ENCODE peak calls at places on chromosome 2, in six cellular contexts. D is progenitor cell of endocrine pancreas, Q is OCI-LY7, U is psoas muscle, M is IMR-90, B is RWPE2. G is an unnamed sample.

GRCh38 chr2:136423516-136423996 is 305.6 kb upstream of the CXCR4 start:
- DNase-seq in D (peak), U (peak), M (peak), B (no peak), Q (peak), G (peak)

GRCh38 chr2:12538300-12538699 is 178.4 kb upstream of the TRIB2 start:
- DNase-seq in M (no peak), Q (no peak), D (no peak), B (no peak), U (no peak), G (no peak)

GRCh38 chr2:106085441-106085911 is 108.6 kb downstream of the UXS1 start:
- DNase-seq in M (peak), U (no peak), Q (peak), B (no peak), D (no peak), G (peak)

GRCh38 chr2:191571163-191571769 is 106.7 kb upstream of the NABP1 start:
- DNase-seq in D (no peak), U (no peak), Q (peak), M (peak), B (no peak), G (peak)

GRCh38 chr2:186125156-186125555 is 360.9 kb upstream of the ZC3H15 start:
- DNase-seq in M (no peak), U (no peak), D (no peak), B (no peak), Q (no peak), G (no peak)

GRCh38 chr2:230913406-230913805 is 11.6 kb downstream of the GPR55 start:
- DNase-seq in B (peak), D (no peak), M (no peak), U (no peak), Q (peak), G (peak)

GRCh38 chr2:74540291-74540690 is 10.6 kb downstream of the HTRA2 start:
- DNase-seq in D (no peak), U (peak), M (no peak), B (no peak), Q (no peak), G (peak)

GRCh38 chr2:63865159-63865799 is 23.6 kb downstream of the UGP2 start:
- DNase-seq in M (peak), B (no peak), U (no peak), D (no peak), Q (no peak), G (peak)

GRCh38 chr2:65638438-65638837 is 206.0 kb upstream of the SPRED2 start:
- DNase-seq in D (no peak), B (no peak), U (no peak), Q (no peak), M (no peak), G (no peak)

GRCh38 chr2:164671664-164672396 is 50.5 kb upstream of the GRB14 start:
- DNase-seq in U (no peak), B (no peak), D (no peak), Q (no peak), M (no peak), G (peak)

GRCh38 chr2:69980408-69980807 is 19.0 kb upstream of the ASPRV1 start:
- DNase-seq in M (peak), D (no peak), B (no peak), Q (no peak), U (no peak), G (peak)

GRCh38 chr2:40511661-40512213 is 59.8 kb upstream of the SLC8A1 start:
- DNase-seq in D (no peak), U (peak), M (peak), Q (no peak), B (no peak), G (peak)

GRCh38 chr2:121263996-121264715 is 20.8 kb downstream of the TFCP2L1 start:
- DNase-seq in M (no peak), D (no peak), Q (no peak), U (no peak), B (no peak), G (no peak)

GRCh38 chr2:54073796-54074195 is 41.6 kb upstream of the ACYP2 start:
- DNase-seq in M (peak), Q (no peak), D (no peak), U (no peak), B (no peak), G (no peak)

GRCh38 chr2:234558642-234559041 is 61.8 kb upstream of the ARL4C start:
- DNase-seq in B (no peak), D (no peak), Q (no peak), M (no peak), U (no peak), G (no peak)
- TF ChIP-seq CTCF in B (no peak), D (no peak), Q (no peak), M (peak), U (no peak), G (no peak)

GRCh38 chr2:127408004-127408806 is 10.0 kb upstream of the PROC start:
- DNase-seq in B (peak), M (peak), U (peak), D (peak), Q (peak), G (peak)

GRCh38 chr2:127411609-127412370 is 6.4 kb upstream of the PROC start:
- DNase-seq in M (no peak), Q (no peak), U (no peak), B (no peak), D (no peak), G (no peak)

GRCh38 chr2:127413200-127413599 is 5.0 kb upstream of the PROC start:
- DNase-seq in Q (no peak), B (no peak), M (no peak), U (no peak), D (no peak), G (peak)

GRCh38 chr2:127408807-127409099 is 9.5 kb upstream of the PROC start:
- DNase-seq in M (no peak), B (no peak), U (no peak), Q (no peak), D (no peak), G (no peak)

DNA sequence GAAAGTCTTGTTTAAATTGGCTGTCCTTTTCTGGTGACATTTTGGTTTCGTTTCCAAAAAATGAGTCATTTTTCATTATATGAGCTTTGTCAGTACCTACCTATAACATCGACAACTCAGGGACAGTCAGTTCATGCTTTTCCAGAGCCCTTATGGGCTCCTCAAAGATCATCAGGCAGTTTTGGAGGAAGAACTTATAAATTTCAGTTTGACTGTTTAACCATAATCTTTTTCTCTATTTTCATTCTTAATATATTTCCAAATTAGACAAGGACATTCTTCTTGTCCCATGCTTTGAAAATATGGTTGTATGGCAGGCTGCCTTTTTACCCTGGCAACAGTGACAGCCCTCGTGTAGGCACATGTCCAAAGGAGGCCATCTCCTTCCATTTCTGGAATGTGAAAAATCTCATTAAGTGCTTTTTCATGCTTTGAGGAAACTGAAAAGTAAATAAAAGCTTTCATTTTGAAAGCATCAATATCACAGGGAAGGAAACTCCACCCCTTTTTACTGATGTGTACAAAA is 7.3 kb upstream of the PROC start:
- DNase-seq in D (no peak), M (peak), Q (no peak), U (no peak), B (no peak), G (peak)
- TF ChIP-seq CTCF in D (no peak), M (no peak), Q (no peak), U (no peak), B (no peak), G (no peak)

GRCh38 chr2:218470454-218470853 is 51.5 kb downstream of the VIL1 start:
- DNase-seq in U (no peak), D (no peak), B (no peak), Q (no peak), M (no peak), G (no peak)
- TF ChIP-seq CTCF in U (no peak), D (no peak), B (no peak), Q (no peak), M (no peak), G (no peak)

GRCh38 chr2:159775006-159775405 is 23.0 kb downstream of the CD302 start:
- DNase-seq in B (no peak), D (no peak), U (no peak), M (peak), Q (no peak), G (no peak)

GRCh38 chr2:159774370-159774990 is 23.5 kb downstream of the CD302 start:
- DNase-seq in Q (no peak), U (no peak), M (no peak), B (no peak), D (no peak), G (no peak)

GRCh38 chr2:159773876-159774275 is 24.1 kb downstream of the CD302 start:
- DNase-seq in Q (no peak), D (no peak), B (no peak), M (peak), U (no peak), G (no peak)

GRCh38 chr2:159773426-159773825 is 24.6 kb downstream of the CD302 start:
- DNase-seq in M (peak), D (no peak), B (no peak), Q (no peak), U (no peak), G (no peak)

GRCh38 chr2:159776321-159776720 is 21.7 kb downstream of the CD302 start:
- DNase-seq in M (no peak), U (no peak), D (no peak), Q (no peak), B (no peak), G (no peak)
- TF ChIP-seq CTCF in M (peak), U (no peak), D (peak), Q (no peak), B (no peak), G (peak)

GRCh38 chr2:134601266-134601665 is 117.5 kb downstream of the TMEM163 start:
- DNase-seq in D (no peak), Q (no peak), U (no peak), M (no peak), B (no peak), G (no peak)

GRCh38 chr2:134602666-134603065 is 116.1 kb downstream of the TMEM163 start:
- DNase-seq in U (no peak), M (no peak), D (no peak), Q (no peak), B (no peak), G (no peak)

GRCh38 chr2:134600208-134600607 is 118.6 kb downstream of the TMEM163 start:
- DNase-seq in U (no peak), D (no peak), M (no peak), Q (no peak), B (no peak), G (no peak)

GRCh38 chr2:134599236-134599635 is 119.6 kb downstream of the TMEM163 start:
- DNase-seq in U (no peak), D (no peak), Q (no peak), M (no peak), B (no peak), G (no peak)

DNA sequence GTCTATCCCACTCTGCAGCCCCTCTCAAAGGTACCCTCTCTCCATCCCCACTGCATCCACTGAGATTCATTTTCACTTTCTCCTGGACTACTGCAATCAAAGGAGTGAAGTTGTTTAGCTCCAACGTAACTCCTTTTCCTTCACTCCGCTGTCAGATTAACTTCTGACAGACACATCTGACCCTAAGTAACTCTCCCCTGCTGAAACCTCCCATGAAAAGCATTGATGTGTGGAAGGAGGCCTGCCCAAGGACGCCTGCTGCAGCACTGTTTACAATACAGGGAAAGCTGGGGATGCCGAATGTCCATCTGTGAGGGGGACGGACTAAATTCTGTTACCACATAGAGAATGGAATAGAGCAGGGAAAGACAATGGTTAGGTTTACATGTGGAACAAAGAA is 114.8 kb downstream of the TMEM163 start:
- DNase-seq in M (no peak), B (no peak), D (no peak), U (no peak), Q (no peak), G (no peak)
- TF ChIP-seq CTCF in M (no peak), B (no peak), D (no peak), U (no peak), Q (no peak), G (no peak)

GRCh38 chr2:127650785-127651380 is 4.9 kb downstream of the GPR17 start:
- DNase-seq in U (peak), B (no peak), D (no peak), M (no peak), Q (no peak), G (peak)

GRCh38 chr2:127649100-127649611 is 3.2 kb downstream of the GPR17 start:
- DNase-seq in M (no peak), U (peak), B (no peak), Q (no peak), D (no peak), G (no peak)

GRCh38 chr2:127651381-127651809 is 5.4 kb downstream of the GPR17 start:
- DNase-seq in U (peak), M (no peak), B (no peak), Q (no peak), D (no peak), G (no peak)

GRCh38 chr2:127649684-127650040 is 3.7 kb downstream of the GPR17 start:
- DNase-seq in D (peak), Q (peak), B (no peak), M (peak), U (peak), G (peak)

DNA sequence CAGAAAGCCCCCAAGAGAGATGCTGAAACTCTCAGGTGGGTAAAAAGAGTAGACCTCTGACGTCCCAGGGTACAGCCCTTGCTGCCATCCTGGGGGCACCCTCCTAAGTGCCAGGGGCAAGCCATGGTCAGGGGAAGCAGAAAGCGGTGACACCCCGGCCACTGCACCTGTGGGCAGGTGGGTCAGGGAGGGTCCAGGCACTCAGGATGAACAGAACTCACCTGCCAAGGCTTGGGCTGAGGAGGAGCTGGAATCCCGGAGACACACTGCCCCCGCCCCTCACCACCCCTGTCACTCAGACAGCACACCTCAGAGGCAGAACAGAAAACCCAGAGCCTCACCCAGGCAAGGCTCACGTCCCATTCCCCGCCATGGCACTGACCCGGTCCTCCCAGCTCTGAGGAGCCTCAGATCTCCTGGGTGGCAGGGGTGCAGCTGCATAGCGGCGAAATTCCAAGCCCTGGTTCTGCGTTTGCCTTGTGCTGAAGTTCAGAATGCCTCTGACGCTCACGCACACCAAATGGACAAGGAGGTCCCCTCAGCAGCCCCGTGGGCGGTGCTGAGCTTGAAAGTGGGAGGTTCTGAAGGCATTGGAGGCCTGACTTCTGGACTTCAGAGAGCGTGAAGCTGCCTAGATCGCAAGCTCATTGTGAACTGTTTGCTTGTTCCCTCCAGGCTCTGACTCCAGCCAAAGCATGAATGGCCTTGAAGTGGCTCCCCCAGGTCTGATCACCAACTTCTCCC is 4.3 kb downstream of the GPR17 start:
- DNase-seq in U (peak), Q (no peak), B (no peak), M (no peak), D (no peak), G (no peak)
- TF ChIP-seq CTCF in U (no peak), Q (peak), B (peak), M (no peak), D (peak), G (no peak)